ENCODE peak calls at places on chromosomes 16 and 17, in four cellular contexts. One of them, this sample, is unnamed.

GRCh38 chr17:48612456-48612853 is 1.6 kb upstream of the HOXB7 start:
- DNase-seq in midbrain: no peak
- DNase-seq in tibial nerve: no peak
- DNase-seq in germinal center: no peak
- DNase-seq in this sample: no peak

GRCh38 chr16:21301895-21302291 is 23.8 kb upstream of the CRYM start:
- DNase-seq in midbrain: no peak
- DNase-seq in tibial nerve: no peak
- DNase-seq in germinal center: no peak
- DNase-seq in this sample: no peak

GRCh38 chr17:63916566-63917185 is 2.0 kb downstream of the GH1 start:
- DNase-seq in midbrain: no peak
- DNase-seq in tibial nerve: no peak
- DNase-seq in germinal center: no peak
- DNase-seq in this sample: no peak

GRCh38 chr16:86452451-86452850 is 57.9 kb upstream of the FOXF1 start:
- DNase-seq in midbrain: no peak
- DNase-seq in tibial nerve: no peak
- DNase-seq in germinal center: no peak
- DNase-seq in this sample: no peak

GRCh38 chr17:81159611-81160265 is 5.6 kb upstream of the PVALEF start:
- DNase-seq in midbrain: no peak
- DNase-seq in tibial nerve: no peak
- DNase-seq in germinal center: no peak
- DNase-seq in this sample: no peak

GRCh38 chr17:3935140-3935542 is 18.9 kb upstream of the P2RX1 start:
- DNase-seq in midbrain: no peak
- DNase-seq in tibial nerve: no peak
- DNase-seq in germinal center: no peak
- DNase-seq in this sample: peak; percentile 38

GRCh38 chr16:84947022-84947421 is 64.3 kb downstream of the ZDHHC7 start:
- DNase-seq in midbrain: peak; percentile 11
- DNase-seq in tibial nerve: no peak
- DNase-seq in germinal center: no peak
- DNase-seq in this sample: no peak

GRCh38 chr16:50351116-50351515 is 17.7 kb downstream of the BRD7 start:
- DNase-seq in midbrain: no peak
- DNase-seq in tibial nerve: no peak
- DNase-seq in germinal center: no peak
- DNase-seq in this sample: no peak

GRCh38 chr17:79024901-79025737 is 1.1 kb downstream of the C1QTNF1 start:
- DNase-seq in midbrain: no peak
- DNase-seq in tibial nerve: peak; percentile 14
- DNase-seq in germinal center: no peak
- DNase-seq in this sample: no peak

GRCh38 chr17:65523411-65523810 is 38.0 kb downstream of the AXIN2 start:
- DNase-seq in midbrain: no peak
- DNase-seq in tibial nerve: no peak
- DNase-seq in germinal center: no peak
- DNase-seq in this sample: peak; percentile 83

GRCh38 chr17:11969565-11969964 is 27.7 kb downstream of the ZNF18 start:
- DNase-seq in midbrain: no peak
- DNase-seq in tibial nerve: no peak
- DNase-seq in germinal center: no peak
- DNase-seq in this sample: no peak

GRCh38 chr16:85649411-85649977 is 36.4 kb downstream of the GSE1 start:
- DNase-seq in midbrain: no peak
- DNase-seq in tibial nerve: no peak
- DNase-seq in germinal center: no peak
- DNase-seq in this sample: no peak

GRCh38 chr17:79113699-79114098 is 39.1 kb downstream of the ENGASE start:
- DNase-seq in midbrain: no peak
- DNase-seq in tibial nerve: no peak
- DNase-seq in germinal center: no peak
- DNase-seq in this sample: no peak

GRCh38 chr17:42361781-42362186 is 26.5 kb downstream of the STAT3 start:
- DNase-seq in midbrain: no peak
- DNase-seq in tibial nerve: no peak
- DNase-seq in germinal center: no peak
- DNase-seq in this sample: no peak

GRCh38 chr17:36935681-36936454 is 1.4 kb upstream of the LHX1 start:
- DNase-seq in midbrain: no peak
- DNase-seq in tibial nerve: no peak
- DNase-seq in germinal center: no peak
- DNase-seq in this sample: no peak

GRCh38 chr17:82098939-82099765 is 1.1 kb upstream of the FASN start:
- DNase-seq in midbrain: no peak
- DNase-seq in tibial nerve: no peak
- DNase-seq in germinal center: peak; percentile 57
- DNase-seq in this sample: no peak

GRCh38 chr17:32335046-32335445 is 6.9 kb downstream of the C17orf75 start:
- DNase-seq in midbrain: no peak
- DNase-seq in tibial nerve: no peak
- DNase-seq in germinal center: no peak
- DNase-seq in this sample: no peak